ENCODE peak calls at places on chromosomes 16 and 17, in ten cellular contexts. One of them, this sample, is unnamed.

GRCh38 chr17:77206125-77206523 is 65.4 kb downstream of the SEC14L1 start:
- DNase-seq in activated naive CD8-positive, alpha-beta T cell treated with anti-CD3 and anti-CD28 coated beads, Interleukin-2, amount 50 U/mL, for 16 hours: no peak
- DNase-seq in MV-4-11: peak
- DNase-seq in effector CD4-positive, alpha-beta T cell: no peak
- DNase-seq in endothelial cell: no peak
- DNase-seq in RPMI8226: no peak
- DNase-seq in heart right ventricle: no peak
- DNase-seq in neural crest cell: no peak
- DNase-seq in SW 1271: no peak
- DNase-seq in germinal center: no peak
- DNase-seq in this sample: no peak

GRCh38 chr16:72879846-72880245 is 168.1 kb downstream of the ZFHX3 start:
- DNase-seq in activated naive CD8-positive, alpha-beta T cell treated with anti-CD3 and anti-CD28 coated beads, Interleukin-2, amount 50 U/mL, for 16 hours: no peak
- DNase-seq in MV-4-11: no peak
- DNase-seq in effector CD4-positive, alpha-beta T cell: no peak
- DNase-seq in endothelial cell: no peak
- DNase-seq in RPMI8226: no peak
- DNase-seq in heart right ventricle: no peak
- DNase-seq in neural crest cell: no peak
- DNase-seq in SW 1271: no peak
- DNase-seq in germinal center: no peak
- DNase-seq in this sample: no peak

GRCh38 chr16:35510701-35511100 is 2051.3 kb downstream of the TP53TG3F start:
- DNase-seq in activated naive CD8-positive, alpha-beta T cell treated with anti-CD3 and anti-CD28 coated beads, Interleukin-2, amount 50 U/mL, for 16 hours: no peak
- DNase-seq in MV-4-11: no peak
- DNase-seq in effector CD4-positive, alpha-beta T cell: no peak
- DNase-seq in endothelial cell: no peak
- DNase-seq in RPMI8226: no peak
- DNase-seq in heart right ventricle: no peak
- DNase-seq in neural crest cell: no peak
- DNase-seq in SW 1271: no peak
- DNase-seq in germinal center: no peak
- DNase-seq in this sample: no peak

GRCh38 chr16:52557236-52557635 is 10.3 kb upstream of the TOX3 start:
- DNase-seq in activated naive CD8-positive, alpha-beta T cell treated with anti-CD3 and anti-CD28 coated beads, Interleukin-2, amount 50 U/mL, for 16 hours: no peak
- DNase-seq in MV-4-11: no peak
- DNase-seq in effector CD4-positive, alpha-beta T cell: no peak
- DNase-seq in endothelial cell: no peak
- DNase-seq in RPMI8226: no peak
- DNase-seq in heart right ventricle: no peak
- DNase-seq in neural crest cell: no peak
- DNase-seq in SW 1271: no peak
- DNase-seq in germinal center: no peak
- DNase-seq in this sample: no peak

GRCh38 chr17:3879181-3879580 is 13.7 kb downstream of the CAMKK1 start:
- DNase-seq in activated naive CD8-positive, alpha-beta T cell treated with anti-CD3 and anti-CD28 coated beads, Interleukin-2, amount 50 U/mL, for 16 hours: no peak
- DNase-seq in MV-4-11: peak
- DNase-seq in effector CD4-positive, alpha-beta T cell: no peak
- DNase-seq in endothelial cell: no peak
- DNase-seq in RPMI8226: no peak
- DNase-seq in heart right ventricle: peak
- DNase-seq in neural crest cell: no peak
- DNase-seq in SW 1271: no peak
- DNase-seq in germinal center: no peak
- DNase-seq in this sample: peak

GRCh38 chr16:78363843-78364242 is 264.4 kb downstream of the WWOX start:
- DNase-seq in activated naive CD8-positive, alpha-beta T cell treated with anti-CD3 and anti-CD28 coated beads, Interleukin-2, amount 50 U/mL, for 16 hours: no peak
- DNase-seq in MV-4-11: no peak
- DNase-seq in effector CD4-positive, alpha-beta T cell: no peak
- DNase-seq in endothelial cell: no peak
- DNase-seq in RPMI8226: no peak
- DNase-seq in heart right ventricle: no peak
- DNase-seq in neural crest cell: no peak
- DNase-seq in SW 1271: no peak
- DNase-seq in germinal center: no peak
- DNase-seq in this sample: no peak

GRCh38 chr17:51585514-51586104 is 325.3 kb downstream of the UTP18 start:
- DNase-seq in activated naive CD8-positive, alpha-beta T cell treated with anti-CD3 and anti-CD28 coated beads, Interleukin-2, amount 50 U/mL, for 16 hours: no peak
- DNase-seq in MV-4-11: peak
- DNase-seq in effector CD4-positive, alpha-beta T cell: no peak
- DNase-seq in endothelial cell: peak
- DNase-seq in RPMI8226: peak
- DNase-seq in heart right ventricle: no peak
- DNase-seq in neural crest cell: peak
- DNase-seq in SW 1271: no peak
- DNase-seq in germinal center: no peak
- DNase-seq in this sample: no peak

GRCh38 chr16:30066882-30067583 is 1.5 kb downstream of the ALDOA start:
- DNase-seq in activated naive CD8-positive, alpha-beta T cell treated with anti-CD3 and anti-CD28 coated beads, Interleukin-2, amount 50 U/mL, for 16 hours: no peak
- DNase-seq in MV-4-11: no peak
- DNase-seq in effector CD4-positive, alpha-beta T cell: no peak
- DNase-seq in endothelial cell: no peak
- DNase-seq in RPMI8226: no peak
- DNase-seq in heart right ventricle: peak
- DNase-seq in neural crest cell: no peak
- DNase-seq in SW 1271: no peak
- DNase-seq in germinal center: no peak
- DNase-seq in this sample: no peak

GRCh38 chr16:54266363-54266955 is 20.1 kb downstream of the IRX3 start:
- DNase-seq in activated naive CD8-positive, alpha-beta T cell treated with anti-CD3 and anti-CD28 coated beads, Interleukin-2, amount 50 U/mL, for 16 hours: no peak
- DNase-seq in MV-4-11: peak
- DNase-seq in effector CD4-positive, alpha-beta T cell: no peak
- DNase-seq in endothelial cell: no peak
- DNase-seq in RPMI8226: no peak
- DNase-seq in heart right ventricle: no peak
- DNase-seq in neural crest cell: no peak
- DNase-seq in SW 1271: no peak
- DNase-seq in germinal center: no peak
- DNase-seq in this sample: no peak

GRCh38 chr17:27446569-27447301 is 9.5 kb upstream of the KSR1 start:
- DNase-seq in activated naive CD8-positive, alpha-beta T cell treated with anti-CD3 and anti-CD28 coated beads, Interleukin-2, amount 50 U/mL, for 16 hours: no peak
- DNase-seq in MV-4-11: peak
- DNase-seq in effector CD4-positive, alpha-beta T cell: no peak
- DNase-seq in endothelial cell: no peak
- DNase-seq in RPMI8226: no peak
- DNase-seq in heart right ventricle: no peak
- DNase-seq in neural crest cell: no peak
- DNase-seq in SW 1271: no peak
- DNase-seq in germinal center: no peak
- DNase-seq in this sample: peak

GRCh38 chr16:20359997-20360396 is 7.5 kb upstream of the UMOD start:
- DNase-seq in activated naive CD8-positive, alpha-beta T cell treated with anti-CD3 and anti-CD28 coated beads, Interleukin-2, amount 50 U/mL, for 16 hours: no peak
- DNase-seq in MV-4-11: no peak
- DNase-seq in effector CD4-positive, alpha-beta T cell: no peak
- DNase-seq in endothelial cell: peak
- DNase-seq in RPMI8226: peak
- DNase-seq in heart right ventricle: no peak
- DNase-seq in neural crest cell: peak
- DNase-seq in SW 1271: no peak
- DNase-seq in germinal center: no peak
- DNase-seq in this sample: no peak

GRCh38 chr16:6949240-6949639 is 383.4 kb upstream of the RBFOX1 start:
- DNase-seq in activated naive CD8-positive, alpha-beta T cell treated with anti-CD3 and anti-CD28 coated beads, Interleukin-2, amount 50 U/mL, for 16 hours: no peak
- DNase-seq in MV-4-11: no peak
- DNase-seq in effector CD4-positive, alpha-beta T cell: no peak
- DNase-seq in endothelial cell: no peak
- DNase-seq in RPMI8226: no peak
- DNase-seq in heart right ventricle: no peak
- DNase-seq in neural crest cell: no peak
- DNase-seq in SW 1271: no peak
- DNase-seq in germinal center: no peak
- DNase-seq in this sample: no peak

GRCh38 chr16:64830653-64831052 is 291.2 kb downstream of the CDH11 start:
- DNase-seq in activated naive CD8-positive, alpha-beta T cell treated with anti-CD3 and anti-CD28 coated beads, Interleukin-2, amount 50 U/mL, for 16 hours: no peak
- DNase-seq in MV-4-11: no peak
- DNase-seq in effector CD4-positive, alpha-beta T cell: no peak
- DNase-seq in endothelial cell: no peak
- DNase-seq in RPMI8226: no peak
- DNase-seq in heart right ventricle: no peak
- DNase-seq in neural crest cell: no peak
- DNase-seq in SW 1271: no peak
- DNase-seq in germinal center: no peak
- DNase-seq in this sample: peak

GRCh38 chr16:87461466-87461975 is 31.3 kb downstream of the ZCCHC14 start:
- DNase-seq in activated naive CD8-positive, alpha-beta T cell treated with anti-CD3 and anti-CD28 coated beads, Interleukin-2, amount 50 U/mL, for 16 hours: no peak
- DNase-seq in MV-4-11: no peak
- DNase-seq in effector CD4-positive, alpha-beta T cell: no peak
- DNase-seq in endothelial cell: peak
- DNase-seq in RPMI8226: peak
- DNase-seq in heart right ventricle: peak
- DNase-seq in neural crest cell: peak
- DNase-seq in SW 1271: peak
- DNase-seq in germinal center: peak
- DNase-seq in this sample: peak

GRCh38 chr17:41705271-41705991 is 6.7 kb upstream of the GAST start:
- DNase-seq in activated naive CD8-positive, alpha-beta T cell treated with anti-CD3 and anti-CD28 coated beads, Interleukin-2, amount 50 U/mL, for 16 hours: no peak
- DNase-seq in MV-4-11: no peak
- DNase-seq in effector CD4-positive, alpha-beta T cell: no peak
- DNase-seq in endothelial cell: no peak
- DNase-seq in RPMI8226: no peak
- DNase-seq in heart right ventricle: no peak
- DNase-seq in neural crest cell: peak
- DNase-seq in SW 1271: no peak
- DNase-seq in germinal center: no peak
- DNase-seq in this sample: peak

GRCh38 chr16:82033683-82034300 is 1.3 kb upstream of the HSD17B2 start:
- DNase-seq in activated naive CD8-positive, alpha-beta T cell treated with anti-CD3 and anti-CD28 coated beads, Interleukin-2, amount 50 U/mL, for 16 hours: no peak
- DNase-seq in MV-4-11: no peak
- DNase-seq in effector CD4-positive, alpha-beta T cell: no peak
- DNase-seq in endothelial cell: no peak
- DNase-seq in RPMI8226: no peak
- DNase-seq in heart right ventricle: no peak
- DNase-seq in neural crest cell: no peak
- DNase-seq in SW 1271: no peak
- DNase-seq in germinal center: no peak
- DNase-seq in this sample: no peak

GRCh38 chr16:15770512-15770911 is 86.3 kb downstream of the MYH11 start:
- DNase-seq in activated naive CD8-positive, alpha-beta T cell treated with anti-CD3 and anti-CD28 coated beads, Interleukin-2, amount 50 U/mL, for 16 hours: no peak
- DNase-seq in MV-4-11: no peak
- DNase-seq in effector CD4-positive, alpha-beta T cell: no peak
- DNase-seq in endothelial cell: no peak
- DNase-seq in RPMI8226: no peak
- DNase-seq in heart right ventricle: no peak
- DNase-seq in neural crest cell: no peak
- DNase-seq in SW 1271: no peak
- DNase-seq in germinal center: no peak
- DNase-seq in this sample: no peak

GRCh38 chr17:17515921-17516295 is 19.7 kb upstream of the RASD1 start:
- DNase-seq in activated naive CD8-positive, alpha-beta T cell treated with anti-CD3 and anti-CD28 coated beads, Interleukin-2, amount 50 U/mL, for 16 hours: no peak
- DNase-seq in MV-4-11: no peak
- DNase-seq in effector CD4-positive, alpha-beta T cell: no peak
- DNase-seq in endothelial cell: no peak
- DNase-seq in RPMI8226: no peak
- DNase-seq in heart right ventricle: no peak
- DNase-seq in neural crest cell: no peak
- DNase-seq in SW 1271: no peak
- DNase-seq in germinal center: no peak
- DNase-seq in this sample: peak

GRCh38 chr17:20302191-20302917 is 165.0 kb downstream of the LGALS9B start:
- DNase-seq in activated naive CD8-positive, alpha-beta T cell treated with anti-CD3 and anti-CD28 coated beads, Interleukin-2, amount 50 U/mL, for 16 hours: no peak
- DNase-seq in MV-4-11: peak
- DNase-seq in effector CD4-positive, alpha-beta T cell: no peak
- DNase-seq in endothelial cell: no peak
- DNase-seq in RPMI8226: peak
- DNase-seq in heart right ventricle: no peak
- DNase-seq in neural crest cell: no peak
- DNase-seq in SW 1271: no peak
- DNase-seq in germinal center: no peak
- DNase-seq in this sample: peak

GRCh38 chr17:72456026-72456569 is 335.3 kb downstream of the SOX9 start:
- DNase-seq in activated naive CD8-positive, alpha-beta T cell treated with anti-CD3 and anti-CD28 coated beads, Interleukin-2, amount 50 U/mL, for 16 hours: no peak
- DNase-seq in MV-4-11: no peak
- DNase-seq in effector CD4-positive, alpha-beta T cell: no peak
- DNase-seq in endothelial cell: no peak
- DNase-seq in RPMI8226: no peak
- DNase-seq in heart right ventricle: no peak
- DNase-seq in neural crest cell: no peak
- DNase-seq in SW 1271: no peak
- DNase-seq in germinal center: no peak
- DNase-seq in this sample: peak